ENCODE peak calls at places on chromosomes 16 and 17, in seven cellular contexts. H is heart right ventricle, O is glutamatergic neuron, K is thoracic aorta, L is fibroblast of pulmonary artery, D is ovary, F is epithelial cell of esophagus. Q is an unnamed sample.

GRCh38 chr17:72150632-72151460 is 30.0 kb downstream of the SOX9 start:
- DNase-seq in K (no peak), F (no peak), D (no peak), O (no peak), H (no peak), L (no peak), Q (no peak)

GRCh38 chr17:44375196-44376017 is 11.8 kb upstream of the FAM171A2 start:
- DNase-seq in L (no peak), O (no peak), K (no peak), H (no peak), D (no peak), F (no peak), Q (no peak)

GRCh38 chr16:13100970-13101369 is 199.6 kb downstream of the SHISA9 start:
- DNase-seq in F (no peak), L (no peak), O (no peak), H (no peak), K (no peak), D (no peak), Q (no peak)

GRCh38 chr17:17751489-17751995 is 70.3 kb downstream of the RAI1 start:
- DNase-seq in D (no peak), F (no peak), O (no peak), K (no peak), H (no peak), L (no peak), Q (no peak)

GRCh38 chr16:19223235-19223847 is 55.3 kb downstream of the SYT17 start:
- DNase-seq in K (no peak), D (no peak), F (no peak), H (no peak), L (peak; percentile 1), O (peak; percentile 76), Q (no peak)

GRCh38 chr16:85897384-85897783 is 1.6 kb upstream of the IRF8 start:
- DNase-seq in L (no peak), D (no peak), K (no peak), F (no peak), H (no peak), O (no peak), Q (no peak)

GRCh38 chr17:31433091-31433790 is 41.8 kb downstream of the RAB11FIP4 start:
- DNase-seq in L (no peak), H (no peak), D (no peak), F (no peak), O (no peak), K (no peak), Q (no peak)

GRCh38 chr16:72536673-72537435 is 364.9 kb upstream of the PMFBP1 start:
- DNase-seq in L (peak; percentile 34), D (no peak), H (no peak), O (no peak), K (no peak), F (no peak), Q (no peak)

GRCh38 chr16:57470683-57471082 is 8.2 kb downstream of the POLR2C start:
- DNase-seq in K (no peak), F (no peak), O (no peak), H (peak; percentile 66), D (peak; percentile 80), L (peak; percentile 81), Q (no peak)

GRCh38 chr17:41959336-41960095 is 7.1 kb upstream of the CNP start:
- DNase-seq in O (peak; percentile 63), F (peak; percentile 59), H (no peak), K (no peak), L (peak; percentile 78), D (no peak), Q (no peak)

GRCh38 chr16:55370762-55371482 is 46.9 kb downstream of the IRX6 start:
- DNase-seq in O (peak; percentile 77), K (peak; percentile 13), F (peak; percentile 66), L (peak; percentile 24), D (peak; percentile 59), H (peak; percentile 73), Q (no peak)

GRCh38 chr17:1232786-1233185 is 37.5 kb upstream of the BHLHA9 start:
- DNase-seq in F (no peak), D (no peak), L (peak; percentile 61), H (no peak), O (no peak), K (no peak), Q (no peak)

GRCh38 chr17:58153046-58153445 is 4.9 kb downstream of the OR4D1 start:
- DNase-seq in K (no peak), H (no peak), L (no peak), F (no peak), O (no peak), D (no peak), Q (no peak)

GRCh38 chr17:76678330-76678729 is 32.4 kb downstream of the MXRA7 start:
- DNase-seq in F (no peak), D (no peak), K (no peak), O (no peak), L (no peak), H (no peak), Q (no peak)

GRCh38 chr16:7085776-7086175 is 246.9 kb upstream of the RBFOX1 start:
- DNase-seq in D (no peak), L (no peak), K (no peak), O (no peak), H (no peak), F (no peak), Q (no peak)

GRCh38 chr17:76567634-76568432 is 17.8 kb downstream of the ST6GALNAC2 start:
- DNase-seq in H (no peak), F (no peak), O (no peak), D (no peak), L (no peak), K (no peak), Q (no peak)

GRCh38 chr17:72682597-72682996 is 409.9 kb downstream of the SLC39A11 start:
- DNase-seq in O (no peak), K (no peak), D (no peak), L (no peak), F (no peak), H (no peak), Q (no peak)

DNA sequence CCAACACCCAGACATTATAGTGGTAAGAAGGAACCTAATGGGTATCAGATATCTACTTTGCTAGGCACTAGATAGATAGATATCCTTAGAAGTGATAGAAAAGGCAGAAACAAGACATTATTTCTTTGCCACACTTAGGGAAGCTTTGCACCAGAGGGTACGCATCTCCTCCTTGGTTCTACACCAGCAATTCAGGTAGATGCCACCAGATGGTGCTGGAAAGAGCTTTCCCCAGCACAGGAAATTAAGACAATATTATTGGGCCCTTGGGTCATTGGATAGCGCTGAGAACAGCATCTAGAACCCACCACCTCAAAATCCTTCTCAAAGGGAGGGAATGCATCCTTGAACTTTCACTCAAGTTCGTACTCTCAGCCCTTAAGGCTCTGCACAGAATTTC is 173.8 kb upstream of the CCL2 start:
- DNase-seq in K (no peak), D (no peak), F (no peak), L (peak; percentile 17), H (no peak), O (no peak), Q (no peak)
- TF ChIP-seq CTCF in K (no peak), D (no peak), F (no peak), L (peak; percentile 48), H (peak; percentile 27), O (peak; percentile 35), Q (no peak)

DNA sequence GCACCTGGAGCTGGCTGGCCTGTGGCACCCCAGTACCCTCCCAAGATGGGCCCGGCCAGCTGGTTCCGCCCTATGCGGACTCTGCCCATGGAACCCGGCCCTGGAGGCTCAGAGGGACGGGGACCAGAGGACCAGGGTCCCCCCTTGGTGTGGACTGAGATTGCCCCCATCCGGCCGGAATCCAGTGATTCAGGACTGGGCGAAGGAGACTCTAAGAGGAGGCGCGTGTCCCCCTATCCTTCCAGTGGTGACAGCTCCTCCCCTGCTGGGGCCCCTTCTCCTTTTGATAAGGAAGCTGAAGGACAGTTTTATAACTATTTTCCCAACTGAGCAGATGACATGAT is 12.0 kb downstream of the TBX21 start:
- DNase-seq in O (no peak), F (no peak), H (no peak), L (no peak), K (no peak), D (no peak), Q (no peak)
- TF ChIP-seq CTCF in O (no peak), F (no peak), H (no peak), L (no peak), K (no peak), D (no peak), Q (no peak)

GRCh38 chr17:21019976-21020575 is 22.7 kb downstream of the USP22 start:
- DNase-seq in F (no peak), O (peak; percentile 65), K (no peak), L (peak; percentile 53), D (no peak), H (no peak), Q (no peak)
- TF ChIP-seq CTCF in F (peak; percentile 24), O (peak; percentile 16), K (peak; percentile 42), L (peak; percentile 45), D (no peak), H (no peak), Q (no peak)

DNA sequence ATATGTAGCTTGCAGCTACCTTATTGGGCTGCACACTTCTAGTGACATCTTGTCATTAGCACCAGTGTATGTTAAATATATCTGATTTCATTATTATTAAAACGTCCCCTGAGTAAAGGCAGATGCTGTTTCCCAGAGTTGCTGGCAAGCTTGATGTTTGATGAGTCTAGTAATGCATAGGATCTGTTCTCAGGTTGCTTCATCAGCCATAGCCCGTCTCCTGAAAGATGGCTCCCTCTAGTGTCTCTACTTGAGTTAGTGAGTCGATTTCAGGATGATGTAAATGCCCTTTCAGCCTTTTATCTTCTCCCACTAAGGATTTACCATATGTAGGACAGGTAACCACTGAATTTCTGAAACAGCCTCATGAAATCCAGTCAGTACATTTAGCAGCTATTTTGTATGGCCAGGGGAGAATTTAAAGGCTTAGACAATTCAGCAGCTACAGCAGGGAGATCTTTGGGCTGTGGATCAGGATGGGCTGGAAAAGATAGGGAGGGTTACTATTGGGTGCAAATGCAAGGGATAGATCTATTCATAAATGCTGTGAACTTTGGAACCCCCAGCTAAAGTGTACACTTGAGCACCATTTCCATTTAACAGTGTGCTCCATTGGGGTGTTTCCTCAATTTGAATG is 376.3 kb downstream of the CNTNAP4 start:
- DNase-seq in L (peak; percentile 70), O (no peak), D (no peak), K (no peak), F (peak; percentile 80), H (no peak), Q (no peak)
- TF ChIP-seq CTCF in L (peak; percentile 74), O (peak; percentile 62), D (no peak), K (no peak), F (peak; percentile 86), H (peak; percentile 44), Q (no peak)

GRCh38 chr16:30378236-30379164 is 3.9 kb downstream of the SEPTIN1 start:
- DNase-seq in K (peak; percentile 94), O (peak; percentile 100), F (peak; percentile 99), L (peak; percentile 98), H (peak; percentile 100), D (peak; percentile 99), Q (peak; percentile 98)
- TF ChIP-seq CTCF in K (no peak), O (peak; percentile 13), F (peak; percentile 35), L (peak; percentile 28), H (peak; percentile 12), D (no peak), Q (no peak)

Q was measured in omental fat pad.